ENCODE peak calls at places on chromosomes 2 and 18, in ten cellular contexts. R is transverse colon, L is neuronal stem cell, O is GM23338, K is aorta, M is fibroblast of lung, C is body of pancreas, W is lung, H is psoas muscle, X is heart left ventricle. N is an unnamed sample. For H3K27me3 and H3K4me1, the result is how much of the 10 kb centered on the place peaks cover.

GRCh38 chr2:133146893-133147292 is 421.4 kb downstream of the NCKAP5 start:
- DNase-seq in R (no peak), L (no peak), O (no peak), K (no peak), M (no peak), C (no peak), W (no peak), H (no peak), X (no peak), N (no peak)

GRCh38 chr2:84947010-84947593 is 23.9 kb upstream of the KCMF1 start:
- DNase-seq in R (no peak), L (no peak), O (no peak), K (no peak), M (no peak), C (no peak), W (no peak), H (no peak), X (no peak), N (no peak)

GRCh38 chr2:174070281-174070680 is 105.1 kb upstream of the SP3 start:
- DNase-seq in R (no peak), L (no peak), O (no peak), K (no peak), M (no peak), C (no peak), W (no peak), H (no peak), X (no peak), N (no peak)

GRCh38 chr18:77119851-77120491 is 12.6 kb downstream of the MBP start:
- DNase-seq in R (no peak), L (no peak), O (no peak), K (peak), M (no peak), C (no peak), W (no peak), H (peak), X (no peak), N (no peak)

GRCh38 chr2:236136483-236136882 is 31.7 kb downstream of the GBX2 start:
- DNase-seq in R (no peak), L (no peak), O (no peak), K (no peak), M (no peak), C (no peak), W (no peak), H (no peak), X (no peak), N (no peak)

GRCh38 chr18:75923169-75923568 is 495.7 kb upstream of the SMIM21 start:
- DNase-seq in R (peak), L (no peak), O (no peak), K (peak), M (peak), C (peak), W (peak), H (peak), X (peak), N (no peak)

GRCh38 chr2:231621051-231621879 is 28.6 kb downstream of the TEX44 start:
- DNase-seq in R (peak), L (no peak), O (peak), K (no peak), M (no peak), C (no peak), W (no peak), H (peak), X (peak), N (no peak)

GRCh38 chr2:222806606-222807036 is 54.2 kb upstream of the ACSL3 start:
- DNase-seq in R (no peak), L (no peak), O (no peak), K (no peak), M (no peak), C (no peak), W (no peak), H (no peak), X (no peak), N (no peak)

GRCh38 chr2:106845716-106846115 is 40.3 kb downstream of the ST6GAL2 start:
- DNase-seq in R (no peak), L (no peak), O (no peak), K (no peak), M (no peak), C (no peak), W (no peak), H (no peak), X (no peak), N (no peak)

GRCh38 chr2:141554810-141555209 is 576.0 kb downstream of the LRP1B start:
- DNase-seq in R (no peak), L (peak), O (peak), K (no peak), M (peak), C (no peak), W (no peak), H (no peak), X (no peak), N (peak)

GRCh38 chr2:174846941-174847938 is 83.0 kb upstream of the CHRNA1 start:
- DNase-seq in R (no peak), L (no peak), O (peak), K (no peak), M (peak), C (no peak), W (no peak), H (no peak), X (peak), N (no peak)

GRCh38 chr2:83650897-83651296 is 808.2 kb downstream of the SUCLG1 start:
- DNase-seq in R (no peak), L (no peak), O (no peak), K (no peak), M (peak), C (no peak), W (no peak), H (no peak), X (no peak), N (no peak)

GRCh38 chr2:36449213-36449612 is 93.6 kb downstream of the CRIM1 start:
- DNase-seq in R (no peak), L (no peak), O (no peak), K (no peak), M (no peak), C (no peak), W (no peak), H (no peak), X (no peak), N (no peak)

GRCh38 chr18:49243391-49243790 is 217.1 kb downstream of the DYM start:
- DNase-seq in R (no peak), L (no peak), O (no peak), K (no peak), M (peak), C (no peak), W (no peak), H (no peak), X (no peak), N (no peak)

DNA sequence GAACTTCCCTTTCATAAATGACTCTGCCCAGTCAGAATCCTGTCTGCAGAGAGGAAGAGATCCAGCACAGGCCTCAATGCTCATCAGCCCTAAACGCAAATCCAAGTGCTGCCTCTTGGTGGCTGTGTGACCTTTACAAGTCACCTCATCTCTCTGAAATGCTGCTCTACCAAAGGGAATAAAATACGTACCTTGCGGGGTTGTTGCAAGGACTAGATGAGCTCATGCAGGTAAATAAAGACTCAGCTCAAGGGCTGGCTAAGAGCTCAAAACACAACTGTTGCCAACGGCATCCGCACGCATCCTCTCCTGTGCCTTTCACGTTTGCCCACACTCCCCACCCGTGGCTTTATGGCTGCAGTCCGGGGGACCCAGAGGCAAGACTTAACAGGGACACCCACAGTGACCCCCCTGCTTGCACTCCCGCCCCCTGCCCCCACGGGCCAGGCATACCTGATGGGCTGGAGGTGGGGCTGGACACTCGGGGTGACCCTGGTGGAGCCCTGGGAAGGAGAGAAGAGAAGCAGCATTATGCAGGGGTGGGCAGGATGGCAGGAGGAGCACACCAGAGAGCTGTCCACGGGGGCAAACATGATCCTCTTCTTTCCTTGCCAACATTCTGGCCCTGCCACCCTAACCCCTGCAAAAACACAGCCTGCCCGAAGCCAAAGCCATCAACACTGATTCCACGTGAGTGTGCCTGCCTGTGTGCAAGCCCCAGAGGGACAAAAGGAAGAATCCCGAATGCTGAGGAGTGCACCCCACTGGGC is 102.6 kb downstream of the TNS1 start:
- DNase-seq in R (no peak), L (no peak), O (peak), K (no peak), M (no peak), C (no peak), W (peak), H (peak), X (peak), N (no peak)
- H3K27ac ChIP-seq in R (peak), L (no peak), O (no peak), K (peak), M (no peak), C (peak), W (peak), H (peak), X (peak), N (peak)

GRCh38 chr2:72913531-72914225 is 3.6 kb upstream of the EMX1 start:
- DNase-seq in R (no peak), L (no peak), O (peak), K (no peak), M (no peak), C (no peak), W (no peak), H (no peak), X (no peak), N (no peak)
- H3K27me3 ChIP-seq in R (half or more), L (under half), O (half or more), K (under half), M (half or more), C (under half), W (under half), H (under half), X (half or more), N (under half)

GRCh38 chr18:78573773-78574172 is 405.8 kb upstream of the SALL3 start:
- DNase-seq in R (no peak), L (no peak), O (no peak), K (no peak), M (no peak), C (no peak), W (no peak), H (no peak), X (no peak), N (no peak)
- H3K4me1 ChIP-seq in R (under half), L (under half), O (under half), K (under half), M (under half), C (under half), W (under half), H (under half), X (under half), N (under half)

DNA sequence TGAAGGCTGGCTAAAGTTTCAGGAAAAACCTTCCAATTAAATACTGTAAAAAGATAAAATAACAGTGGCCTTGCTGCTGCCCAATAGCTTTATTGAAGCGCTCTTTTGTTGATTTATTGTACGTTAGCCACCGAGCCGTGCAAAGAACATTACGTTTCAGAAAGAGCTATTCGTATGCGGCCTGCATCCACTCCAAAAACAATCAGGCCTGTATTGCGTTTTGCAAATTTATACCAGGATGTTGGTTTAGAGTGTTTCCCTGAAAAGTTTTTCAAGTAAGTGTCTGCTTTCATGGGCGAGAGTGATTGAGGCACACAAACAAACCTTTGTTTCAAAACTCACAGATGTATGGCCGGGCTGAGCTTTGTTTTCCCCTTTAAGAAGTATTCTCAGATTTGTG is 257.2 kb upstream of the SALL3 start:
- DNase-seq in R (no peak), L (no peak), O (no peak), K (no peak), M (no peak), C (no peak), W (no peak), H (no peak), X (no peak), N (no peak)
- H3K27ac ChIP-seq in R (no peak), L (no peak), O (peak), K (no peak), M (no peak), C (no peak), W (no peak), H (no peak), X (no peak), N (no peak)

GRCh38 chr2:156333951-156334495 is 1.5 kb upstream of the NR4A2 start:
- DNase-seq in R (peak), L (peak), O (peak), K (peak), M (peak), C (peak), W (peak), H (peak), X (peak), N (peak)

GRCh38 chr2:156329922-156330726 is 2.4 kb downstream of the NR4A2 start:
- DNase-seq in R (no peak), L (no peak), O (peak), K (peak), M (no peak), C (no peak), W (no peak), H (no peak), X (no peak), N (no peak)

GRCh38 chr2:156333274-156333950 is 891 bp upstream of the NR4A2 start:
- DNase-seq in R (no peak), L (no peak), O (no peak), K (peak), M (no peak), C (no peak), W (no peak), H (no peak), X (no peak), N (peak)

GRCh38 chr2:156332452-156333273 is at the start of gene NR4A2:
- DNase-seq in R (peak), L (peak), O (peak), K (peak), M (peak), C (peak), W (peak), H (peak), X (peak), N (peak)

GRCh38 chr2:156331572-156332451 is 709 bp downstream of the NR4A2 start:
- DNase-seq in R (peak), L (no peak), O (peak), K (peak), M (peak), C (peak), W (peak), H (peak), X (peak), N (peak)
- H3K27me3 ChIP-seq in R (under half), L (under half), O (half or more), K (under half), M (under half), C (under half), W (under half), H (under half), X (under half), N (under half)

DNA sequence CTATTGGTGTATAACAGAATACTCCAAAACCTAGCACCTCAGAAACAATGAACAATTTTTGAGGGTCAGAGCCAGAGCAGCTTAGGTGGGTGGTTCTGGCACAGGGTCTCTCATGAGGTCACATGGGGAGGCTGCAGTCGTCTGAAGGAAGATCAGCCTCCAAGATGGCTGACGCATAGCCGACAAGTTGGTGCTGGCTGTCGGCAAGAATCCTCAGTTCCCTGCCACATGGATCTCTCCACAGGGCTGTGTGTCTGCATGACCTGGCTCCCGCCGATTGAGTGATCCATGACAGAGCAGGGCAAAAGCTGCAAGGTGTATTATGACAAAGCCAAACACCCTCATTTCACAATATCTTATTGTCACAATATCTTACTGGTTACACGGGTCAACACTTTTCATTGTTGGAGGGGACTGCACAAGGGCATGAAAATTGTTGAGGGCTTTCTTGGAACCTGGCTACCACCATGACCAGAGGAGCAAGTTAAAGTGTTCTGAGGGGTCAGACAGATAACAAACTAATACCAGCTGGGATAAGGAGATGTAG is 4.2 kb downstream of the MYL12B start:
- DNase-seq in R (no peak), L (no peak), O (no peak), K (no peak), M (no peak), C (no peak), W (no peak), H (peak), X (no peak), N (no peak)
- H3K4me1 ChIP-seq in R (half or more), L (under half), O (under half), K (under half), M (under half), C (half or more), W (half or more), H (half or more), X (half or more), N (under half)

DNA sequence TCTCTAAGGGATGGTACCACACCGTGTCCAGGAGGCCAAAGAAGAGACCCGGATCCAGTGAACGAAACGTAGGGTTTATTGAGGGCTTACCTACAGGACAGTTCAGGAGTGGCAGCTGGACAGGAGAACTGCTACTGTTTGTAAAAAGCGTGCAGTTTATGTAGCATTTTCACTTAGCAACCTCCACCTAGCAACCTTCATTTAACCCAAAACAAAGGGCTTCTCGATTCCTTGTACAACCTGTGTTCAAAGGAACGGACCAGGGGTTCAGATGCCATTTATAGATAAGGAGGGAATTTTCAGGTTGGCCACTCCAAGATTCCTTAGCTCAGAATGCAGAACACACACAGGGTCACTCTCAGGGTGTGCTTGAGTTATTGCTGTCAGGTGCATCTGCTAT is 65.1 kb upstream of the YWHAQ start:
- DNase-seq in R (no peak), L (no peak), O (no peak), K (no peak), M (no peak), C (no peak), W (no peak), H (no peak), X (no peak), N (no peak)
- H3K27ac ChIP-seq in R (no peak), L (no peak), O (no peak), K (no peak), M (no peak), C (no peak), W (no peak), H (no peak), X (no peak), N (no peak)

DNA sequence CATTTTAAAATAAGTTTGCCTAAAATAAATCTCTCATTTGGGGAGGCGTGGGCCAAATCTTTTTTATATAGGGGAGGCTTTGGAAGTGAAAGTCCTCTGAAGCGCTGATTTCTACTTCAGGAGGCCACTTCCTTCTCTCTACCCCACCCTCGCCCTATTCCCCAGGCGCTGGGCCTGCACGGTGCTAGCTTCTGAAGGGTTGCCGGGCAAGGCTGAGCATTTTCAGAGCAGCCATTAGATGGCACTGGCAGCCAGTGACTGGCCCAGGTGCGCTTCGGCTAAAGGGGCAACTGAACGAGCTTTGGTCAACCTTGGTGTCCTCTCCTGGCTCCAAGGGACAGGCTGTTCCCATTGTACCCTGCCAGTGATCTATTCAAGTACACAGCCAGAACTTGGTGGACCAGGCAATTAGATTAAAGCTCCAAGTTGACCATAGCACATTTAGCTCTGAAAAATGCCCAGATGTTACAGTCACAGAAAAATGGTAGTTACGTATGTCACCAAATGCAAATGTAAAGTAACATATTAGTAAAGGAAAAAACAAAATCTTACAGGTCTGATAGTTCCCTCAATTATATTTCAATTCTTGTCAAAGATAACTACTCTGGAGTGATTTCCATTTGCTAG is 2.3 kb downstream of the POMC start:
- DNase-seq in R (peak), L (no peak), O (peak), K (no peak), M (peak), C (peak), W (no peak), H (peak), X (no peak), N (peak)
- H3K27me3 ChIP-seq in R (half or more), L (under half), O (half or more), K (under half), M (under half), C (under half), W (under half), H (under half), X (half or more), N (under half)

DNA sequence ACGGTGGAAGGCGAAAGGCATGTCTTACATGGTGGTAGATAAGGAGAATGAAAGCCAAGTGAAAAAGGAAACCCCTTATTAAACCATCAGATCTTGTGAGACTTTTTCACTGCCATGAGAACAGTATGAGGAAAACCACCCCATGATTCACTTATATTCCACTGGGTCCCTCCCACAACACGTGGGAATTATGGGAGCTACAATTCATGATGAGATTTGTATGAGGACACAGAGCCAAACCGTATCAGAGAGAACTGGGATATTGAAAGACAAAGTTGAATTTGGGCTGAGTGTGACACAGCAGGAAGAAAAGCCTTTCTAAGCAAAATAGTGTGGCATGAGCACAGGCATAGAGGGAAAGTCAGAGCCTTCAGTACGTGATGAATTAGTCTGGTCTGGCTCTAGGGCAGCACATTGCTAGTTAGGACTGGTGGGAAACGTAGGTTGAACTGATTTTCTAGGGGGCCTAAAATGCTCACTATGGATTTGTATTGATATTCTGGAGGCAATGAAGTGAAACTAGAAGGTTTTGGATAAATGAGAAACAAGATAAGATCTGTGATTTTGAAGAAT is 84.8 kb upstream of the RND3 start:
- DNase-seq in R (no peak), L (no peak), O (no peak), K (no peak), M (peak), C (no peak), W (no peak), H (no peak), X (no peak), N (no peak)
- H3K4me1 ChIP-seq in R (under half), L (under half), O (under half), K (under half), M (under half), C (under half), W (under half), H (under half), X (under half), N (under half)

GRCh38 chr2:195666113-195666712 is 9.2 kb downstream of the SLC39A10 start:
- DNase-seq in R (no peak), L (no peak), O (no peak), K (no peak), M (no peak), C (no peak), W (no peak), H (no peak), X (no peak), N (no peak)
- H3K27ac ChIP-seq in R (no peak), L (no peak), O (no peak), K (no peak), M (no peak), C (no peak), W (no peak), H (no peak), X (no peak), N (no peak)

N was measured in small intestine.